ENCODE peak calls at places on chromosomes 5 and 9, in four cellular contexts. One of them, this sample, is unnamed. For H3K4me1, the result is how much of the 10 kb centered on the place peaks cover.

GRCh38 chr9:128282500-128282899 is 6.4 kb downstream of the SWI5 start:
- DNase-seq in cardiac muscle cell: no peak
- DNase-seq in left ventricle myocardium inferior: no peak
- DNase-seq in GM23338: no peak
- DNase-seq in this sample: no peak

GRCh38 chr5:124849774-124850173 is 103.3 kb upstream of the ZNF608 start:
- DNase-seq in cardiac muscle cell: no peak
- DNase-seq in GM23338: no peak
- DNase-seq in left ventricle myocardium inferior: no peak
- DNase-seq in this sample: no peak

GRCh38 chr5:162283611-162284010 is 216.0 kb downstream of the GABRG2 start:
- DNase-seq in GM23338: no peak
- DNase-seq in left ventricle myocardium inferior: no peak
- DNase-seq in cardiac muscle cell: no peak
- DNase-seq in this sample: no peak

GRCh38 chr5:33008751-33009418 is 297.8 kb downstream of the NPR3 start:
- DNase-seq in cardiac muscle cell: no peak
- DNase-seq in GM23338: peak
- DNase-seq in left ventricle myocardium inferior: no peak
- DNase-seq in this sample: no peak

GRCh38 chr5:38104497-38105230 is 153.7 kb upstream of the EGFLAM start:
- DNase-seq in GM23338: peak
- DNase-seq in cardiac muscle cell: no peak
- DNase-seq in left ventricle myocardium inferior: no peak
- DNase-seq in this sample: no peak

GRCh38 chr9:82882744-82883143 is 180.2 kb downstream of the RASEF start:
- DNase-seq in GM23338: peak
- DNase-seq in cardiac muscle cell: no peak
- DNase-seq in left ventricle myocardium inferior: no peak
- DNase-seq in this sample: no peak

GRCh38 chr5:54390015-54390414 is 65.5 kb upstream of the HSPB3 start:
- DNase-seq in left ventricle myocardium inferior: no peak
- DNase-seq in GM23338: no peak
- DNase-seq in cardiac muscle cell: no peak
- DNase-seq in this sample: no peak

GRCh38 chr5:78843436-78843835 is 141.7 kb downstream of the ARSB start:
- DNase-seq in left ventricle myocardium inferior: no peak
- DNase-seq in cardiac muscle cell: no peak
- DNase-seq in GM23338: no peak
- DNase-seq in this sample: no peak

GRCh38 chr5:31823477-31823876 is 184.5 kb downstream of the PDZD2 start:
- DNase-seq in left ventricle myocardium inferior: no peak
- DNase-seq in cardiac muscle cell: no peak
- DNase-seq in GM23338: peak
- DNase-seq in this sample: no peak

GRCh38 chr5:172450861-172451695 is 3.2 kb downstream of the SH3PXD2B start:
- DNase-seq in cardiac muscle cell: peak
- DNase-seq in left ventricle myocardium inferior: no peak
- DNase-seq in GM23338: peak
- DNase-seq in this sample: no peak

GRCh38 chr5:51326844-51327243 is 56.4 kb upstream of the ISL1 start:
- DNase-seq in left ventricle myocardium inferior: no peak
- DNase-seq in GM23338: no peak
- DNase-seq in cardiac muscle cell: no peak
- DNase-seq in this sample: no peak

GRCh38 chr5:177409043-177409801 is at the start of gene F12:
- DNase-seq in left ventricle myocardium inferior: no peak
- DNase-seq in cardiac muscle cell: no peak
- DNase-seq in GM23338: no peak
- DNase-seq in this sample: peak

GRCh38 chr5:94992325-94992724 is 292.6 kb downstream of the MCTP1 start:
- DNase-seq in GM23338: no peak
- DNase-seq in cardiac muscle cell: no peak
- DNase-seq in left ventricle myocardium inferior: no peak
- DNase-seq in this sample: no peak

GRCh38 chr9:78932849-78933627 is 636.1 kb downstream of the PSAT1 start:
- DNase-seq in left ventricle myocardium inferior: no peak
- DNase-seq in cardiac muscle cell: no peak
- DNase-seq in GM23338: no peak
- DNase-seq in this sample: no peak

GRCh38 chr9:89759563-89759962 is 154.8 kb downstream of the GADD45G start:
- DNase-seq in cardiac muscle cell: no peak
- DNase-seq in GM23338: no peak
- DNase-seq in left ventricle myocardium inferior: no peak
- DNase-seq in this sample: no peak

GRCh38 chr5:126516133-126516532 is 78.9 kb downstream of the ALDH7A1 start:
- DNase-seq in GM23338: no peak
- DNase-seq in cardiac muscle cell: peak
- DNase-seq in left ventricle myocardium inferior: no peak
- DNase-seq in this sample: no peak

GRCh38 chr5:67202830-67203229 is 6.2 kb upstream of the CD180 start:
- DNase-seq in left ventricle myocardium inferior: no peak
- DNase-seq in GM23338: no peak
- DNase-seq in cardiac muscle cell: no peak
- DNase-seq in this sample: no peak

GRCh38 chr5:141821430-141821925 is 56.7 kb downstream of the PCDH1 start:
- DNase-seq in GM23338: peak
- DNase-seq in cardiac muscle cell: peak
- DNase-seq in left ventricle myocardium inferior: no peak
- DNase-seq in this sample: no peak

GRCh38 chr9:99588299-99588698 is 233.4 kb upstream of the NR4A3 start:
- DNase-seq in cardiac muscle cell: no peak
- DNase-seq in GM23338: no peak
- DNase-seq in left ventricle myocardium inferior: no peak
- DNase-seq in this sample: no peak

GRCh38 chr5:116415989-116416388 is 158.6 kb downstream of the SEMA6A start:
- DNase-seq in cardiac muscle cell: no peak
- DNase-seq in left ventricle myocardium inferior: no peak
- DNase-seq in GM23338: no peak
- DNase-seq in this sample: no peak

GRCh38 chr9:3497406-3497805 is 28.4 kb downstream of the RFX3 start:
- DNase-seq in cardiac muscle cell: no peak
- DNase-seq in left ventricle myocardium inferior: no peak
- DNase-seq in GM23338: no peak
- DNase-seq in this sample: no peak

GRCh38 chr5:135434591-135435466 is 12.3 kb downstream of the DCANP1 start:
- DNase-seq in left ventricle myocardium inferior: no peak
- DNase-seq in GM23338: no peak
- DNase-seq in cardiac muscle cell: no peak
- DNase-seq in this sample: peak

GRCh38 chr9:121637441-121638222 is 13.8 kb upstream of the DAB2IP start:
- DNase-seq in cardiac muscle cell: no peak
- DNase-seq in GM23338: no peak
- DNase-seq in left ventricle myocardium inferior: no peak
- DNase-seq in this sample: no peak

GRCh38 chr9:121636978-121637377 is 14.5 kb upstream of the DAB2IP start:
- DNase-seq in GM23338: no peak
- DNase-seq in cardiac muscle cell: no peak
- DNase-seq in left ventricle myocardium inferior: no peak
- DNase-seq in this sample: no peak

GRCh38 chr9:121635300-121635699 is 16.1 kb upstream of the DAB2IP start:
- DNase-seq in left ventricle myocardium inferior: no peak
- DNase-seq in GM23338: no peak
- DNase-seq in cardiac muscle cell: no peak
- DNase-seq in this sample: no peak

GRCh38 chr9:121634800-121635261 is 16.6 kb upstream of the DAB2IP start:
- DNase-seq in cardiac muscle cell: peak
- DNase-seq in left ventricle myocardium inferior: no peak
- DNase-seq in GM23338: peak
- DNase-seq in this sample: no peak

GRCh38 chr9:121636411-121636865 is 15.0 kb upstream of the DAB2IP start:
- DNase-seq in GM23338: no peak
- DNase-seq in left ventricle myocardium inferior: no peak
- DNase-seq in cardiac muscle cell: no peak
- DNase-seq in this sample: no peak
- H3K4me1 ChIP-seq in GM23338: under half
- H3K4me1 ChIP-seq in left ventricle myocardium inferior: half or more
- H3K4me1 ChIP-seq in cardiac muscle cell: under half
- H3K4me1 ChIP-seq in this sample: under half

GRCh38 chr5:21646469-21646868 is 1206.7 kb downstream of the CDH12 start:
- DNase-seq in left ventricle myocardium inferior: no peak
- DNase-seq in GM23338: no peak
- DNase-seq in cardiac muscle cell: no peak
- DNase-seq in this sample: no peak

GRCh38 chr5:21644032-21644431 is 1209.1 kb downstream of the CDH12 start:
- DNase-seq in GM23338: no peak
- DNase-seq in cardiac muscle cell: no peak
- DNase-seq in left ventricle myocardium inferior: no peak
- DNase-seq in this sample: no peak

GRCh38 chr5:21642321-21642720 is 1210.8 kb downstream of the CDH12 start:
- DNase-seq in cardiac muscle cell: no peak
- DNase-seq in GM23338: no peak
- DNase-seq in left ventricle myocardium inferior: no peak
- DNase-seq in this sample: no peak
- H3K4me1 ChIP-seq in cardiac muscle cell: under half
- H3K4me1 ChIP-seq in GM23338: under half
- H3K4me1 ChIP-seq in left ventricle myocardium inferior: under half
- H3K4me1 ChIP-seq in this sample: under half

GRCh38 chr5:36655171-36655570 is 48.8 kb downstream of the SLC1A3 start:
- DNase-seq in GM23338: peak
- DNase-seq in cardiac muscle cell: peak
- DNase-seq in left ventricle myocardium inferior: no peak
- DNase-seq in this sample: no peak
- H3K4me1 ChIP-seq in GM23338: under half
- H3K4me1 ChIP-seq in cardiac muscle cell: under half
- H3K4me1 ChIP-seq in left ventricle myocardium inferior: half or more
- H3K4me1 ChIP-seq in this sample: under half

GRCh38 chr5:132669455-132669820 is 4.4 kb upstream of the IL4 start:
- DNase-seq in left ventricle myocardium inferior: no peak
- DNase-seq in GM23338: no peak
- DNase-seq in cardiac muscle cell: no peak
- DNase-seq in this sample: no peak

GRCh38 chr5:132668706-132669454 is 4.9 kb upstream of the IL4 start:
- DNase-seq in GM23338: no peak
- DNase-seq in cardiac muscle cell: no peak
- DNase-seq in left ventricle myocardium inferior: no peak
- DNase-seq in this sample: no peak

GRCh38 chr5:132667761-132668705 is 5.8 kb upstream of the IL4 start:
- DNase-seq in left ventricle myocardium inferior: no peak
- DNase-seq in GM23338: no peak
- DNase-seq in cardiac muscle cell: no peak
- DNase-seq in this sample: no peak

GRCh38 chr5:132671000-132671399 is 2.8 kb upstream of the IL4 start:
- DNase-seq in cardiac muscle cell: no peak
- DNase-seq in left ventricle myocardium inferior: no peak
- DNase-seq in GM23338: no peak
- DNase-seq in this sample: no peak

GRCh38 chr5:132670218-132670617 is 3.6 kb upstream of the IL4 start:
- DNase-seq in GM23338: no peak
- DNase-seq in cardiac muscle cell: no peak
- DNase-seq in left ventricle myocardium inferior: no peak
- DNase-seq in this sample: no peak
- H3K4me1 ChIP-seq in GM23338: under half
- H3K4me1 ChIP-seq in cardiac muscle cell: under half
- H3K4me1 ChIP-seq in left ventricle myocardium inferior: under half
- H3K4me1 ChIP-seq in this sample: under half

GRCh38 chr5:149156435-149157083 is 15.3 kb downstream of the ABLIM3 start:
- DNase-seq in left ventricle myocardium inferior: no peak
- DNase-seq in GM23338: no peak
- DNase-seq in cardiac muscle cell: no peak
- DNase-seq in this sample: no peak
- H3K4me1 ChIP-seq in left ventricle myocardium inferior: half or more
- H3K4me1 ChIP-seq in GM23338: under half
- H3K4me1 ChIP-seq in cardiac muscle cell: half or more
- H3K4me1 ChIP-seq in this sample: under half

DNA sequence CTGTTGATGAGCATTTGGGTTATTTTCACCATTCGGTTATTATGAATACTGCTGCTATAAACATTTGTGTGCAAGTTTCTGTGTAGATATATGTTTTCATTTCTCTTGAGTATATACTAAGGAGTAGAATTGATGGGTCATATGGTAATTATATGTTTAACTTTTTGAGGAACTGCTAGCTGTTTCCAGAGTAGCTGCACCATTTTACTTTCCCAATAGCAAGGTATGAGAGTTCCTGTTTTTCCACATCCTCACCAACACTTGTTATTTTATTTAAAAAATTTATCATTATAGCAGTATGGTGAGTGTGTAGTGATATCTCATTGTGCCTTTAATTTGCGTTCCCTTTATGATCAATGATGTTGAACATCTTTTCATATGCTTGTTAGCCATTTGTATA is 29.2 kb downstream of the CD14 start:
- DNase-seq in cardiac muscle cell: no peak
- DNase-seq in GM23338: no peak
- DNase-seq in left ventricle myocardium inferior: no peak
- DNase-seq in this sample: no peak
- H3K4me1 ChIP-seq in cardiac muscle cell: under half
- H3K4me1 ChIP-seq in GM23338: under half
- H3K4me1 ChIP-seq in left ventricle myocardium inferior: under half
- H3K4me1 ChIP-seq in this sample: under half

GRCh38 chr5:81426347-81426746 is 32.4 kb upstream of the ACOT12 start:
- DNase-seq in cardiac muscle cell: no peak
- DNase-seq in left ventricle myocardium inferior: no peak
- DNase-seq in GM23338: no peak
- DNase-seq in this sample: no peak
- H3K4me1 ChIP-seq in cardiac muscle cell: under half
- H3K4me1 ChIP-seq in left ventricle myocardium inferior: under half
- H3K4me1 ChIP-seq in GM23338: under half
- H3K4me1 ChIP-seq in this sample: under half

GRCh38 chr5:150152636-150153462 is 2.8 kb downstream of the PDGFRB start:
- DNase-seq in GM23338: no peak
- DNase-seq in left ventricle myocardium inferior: no peak
- DNase-seq in cardiac muscle cell: no peak
- DNase-seq in this sample: no peak
- H3K4me1 ChIP-seq in GM23338: under half
- H3K4me1 ChIP-seq in left ventricle myocardium inferior: under half
- H3K4me1 ChIP-seq in cardiac muscle cell: under half
- H3K4me1 ChIP-seq in this sample: under half